ENCODE peak calls at places on chromosomes 16 and 17, in four cellular contexts. B, D, Y and H are unnamed samples.

GRCh38 chr16:86507173-86508027 is 2.9 kb upstream of the FOXF1 start:
- DNase-seq in D (no peak), B (no peak), Y (no peak), H (no peak)

GRCh38 chr16:26051078-26051477 is 359.3 kb downstream of the HS3ST4 start:
- DNase-seq in B (no peak), D (no peak), Y (peak; percentile 15), H (no peak)

GRCh38 chr17:13704333-13704732 is 102.6 kb upstream of the HS3ST3A1 start:
- DNase-seq in Y (no peak), D (no peak), B (no peak), H (no peak)

GRCh38 chr16:2429771-2430663 is 770 bp downstream of the CCNF start:
- DNase-seq in D (peak; percentile 61), B (peak; percentile 31), Y (no peak), H (no peak)

GRCh38 chr17:66730497-66730923 is 104.4 kb upstream of the CACNG5 start:
- DNase-seq in Y (peak; percentile 49), D (no peak), B (no peak), H (no peak)

GRCh38 chr16:25095636-25096035 is 15.9 kb upstream of the LCMT1 start:
- DNase-seq in B (no peak), D (no peak), Y (no peak), H (no peak)

GRCh38 chr17:61409301-61410099 is 9.9 kb downstream of the TBX2 start:
- DNase-seq in Y (no peak), B (peak; percentile 91), D (peak; percentile 50), H (no peak)

GRCh38 chr16:83955218-83956130 is 2.4 kb downstream of the OSGIN1 start:
- DNase-seq in Y (no peak), B (no peak), D (no peak), H (no peak)

GRCh38 chr16:50024207-50024606 is 818 bp upstream of the CNEP1R1 start:
- DNase-seq in D (no peak), B (no peak), Y (no peak), H (no peak)

GRCh38 chr16:23282508-23282907 is 19.6 kb upstream of the SCNN1B start:
- DNase-seq in D (no peak), Y (no peak), B (no peak), H (no peak)

GRCh38 chr17:79707931-79708891 is 22.5 kb upstream of the ENPP7 start:
- DNase-seq in Y (no peak), D (peak; percentile 70), B (peak; percentile 71), H (no peak)

DNA sequence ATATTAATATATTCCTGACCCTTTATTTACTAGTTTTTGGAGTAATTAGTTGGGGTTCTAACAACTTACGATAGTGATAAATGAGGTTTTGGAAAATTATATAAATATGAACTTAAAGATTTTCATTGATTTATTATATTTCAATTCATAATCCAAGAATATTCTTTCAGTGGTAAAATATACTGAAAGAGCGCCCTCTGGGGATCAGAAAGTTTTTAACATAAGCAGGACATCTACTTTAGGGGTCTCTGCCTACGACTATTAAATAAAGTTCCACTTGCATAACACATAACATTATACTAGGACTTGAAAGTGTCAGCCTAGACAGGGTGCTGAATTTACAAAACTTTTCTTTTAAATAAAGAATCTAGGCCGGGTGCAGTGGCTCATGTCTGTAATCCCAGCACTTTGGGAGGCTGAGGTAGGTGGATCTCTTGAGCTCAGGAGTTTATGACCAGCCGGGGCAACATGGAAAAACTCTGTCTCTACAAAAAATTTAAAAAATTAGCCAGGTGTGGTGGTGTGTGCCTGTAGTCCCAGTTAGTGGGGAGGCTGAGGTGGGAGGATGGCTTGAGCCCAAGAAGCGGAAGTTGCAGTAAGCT is 15.6 kb downstream of the RFWD3 start:
- DNase-seq in D (peak; percentile 19), B (peak; percentile 29), Y (no peak), H (no peak)
- TF ChIP-seq KDM1A in D (no peak), B (no peak), Y (no peak), H (no peak)

DNA sequence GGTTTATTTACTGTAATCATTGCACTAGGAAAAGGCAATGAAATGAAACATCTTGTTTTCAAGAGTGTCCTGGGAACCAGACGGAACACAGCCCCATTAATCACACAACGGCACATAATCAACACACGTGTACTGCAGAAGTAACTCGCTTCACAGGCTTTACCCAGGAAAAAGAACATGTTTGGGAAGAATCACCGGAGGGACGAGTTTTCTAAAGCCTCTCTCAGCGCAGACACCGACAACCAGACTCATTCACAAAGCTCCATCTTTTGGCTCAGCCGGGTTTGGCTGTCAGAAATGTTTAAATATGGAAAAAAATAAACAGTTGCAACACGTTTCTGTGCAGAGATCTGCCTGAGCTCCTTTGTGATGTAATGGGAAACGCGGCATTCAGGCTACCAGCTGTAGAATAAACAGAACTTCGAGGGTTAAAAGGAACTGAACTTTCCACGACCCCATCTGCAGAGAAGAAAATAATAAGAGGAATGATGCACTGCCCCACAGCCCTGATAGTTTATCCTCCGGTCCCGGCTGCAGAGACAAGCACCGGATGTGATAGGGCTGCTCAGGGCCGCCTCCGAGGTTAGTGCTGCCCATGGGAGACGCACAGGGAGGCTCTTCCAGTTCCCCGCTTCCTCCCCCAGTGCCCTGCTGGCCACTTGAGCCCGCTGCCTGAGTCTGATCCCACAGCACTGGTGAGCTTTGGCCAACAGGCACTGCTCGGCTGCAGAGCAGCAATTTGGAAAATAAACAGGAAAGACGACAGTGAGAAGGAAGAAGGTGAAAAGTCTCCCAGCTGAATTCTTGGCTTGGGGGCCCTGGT is 119.8 kb downstream of the HIC1 start:
- DNase-seq in Y (no peak), B (no peak), D (no peak), H (no peak)
- TF ChIP-seq KDM1A in Y (no peak), B (no peak), D (no peak), H (no peak)

DNA sequence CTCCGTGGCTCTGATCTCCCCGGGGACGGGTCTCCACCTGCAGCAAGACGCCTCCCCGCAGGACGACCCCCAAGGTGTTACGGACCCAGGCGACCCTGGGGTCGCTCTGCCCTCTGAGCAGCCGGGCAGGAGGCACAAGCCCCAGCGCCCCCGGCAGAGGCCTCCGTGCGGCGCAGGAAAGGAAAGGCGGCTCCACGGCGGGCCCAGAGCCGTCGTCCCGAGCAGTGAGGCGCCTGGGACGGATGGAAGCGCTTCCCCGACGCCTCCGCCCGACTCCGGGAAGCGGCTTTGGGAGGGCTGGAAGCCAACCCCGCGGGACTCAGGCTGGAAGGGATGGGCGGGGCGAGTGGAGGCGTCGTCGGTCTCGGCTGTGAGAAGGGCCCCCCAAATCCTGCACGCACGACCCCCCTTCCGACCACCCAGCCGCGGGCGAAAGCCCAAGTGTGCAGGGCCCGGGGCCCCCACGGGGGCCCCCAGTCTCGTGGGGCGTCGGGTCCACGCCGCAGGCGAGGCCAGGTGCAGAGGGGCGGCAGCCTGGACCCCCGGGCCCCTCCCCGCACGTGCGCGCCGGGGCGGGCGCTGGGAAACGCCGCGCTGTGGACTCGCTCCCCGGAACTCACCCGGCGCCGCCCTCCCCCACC is 32.7 kb upstream of the RPH3AL start:
- DNase-seq in B (peak; percentile 53), Y (no peak), D (no peak), H (no peak)
- TF ChIP-seq KDM1A in B (no peak), Y (no peak), D (no peak), H (no peak)

GRCh38 chr16:56370185-56370584 is 55.2 kb downstream of the AMFR start:
- DNase-seq in Y (no peak), D (no peak), B (no peak), H (no peak)
- TF ChIP-seq KDM1A in Y (no peak), D (no peak), B (no peak), H (no peak)

DNA sequence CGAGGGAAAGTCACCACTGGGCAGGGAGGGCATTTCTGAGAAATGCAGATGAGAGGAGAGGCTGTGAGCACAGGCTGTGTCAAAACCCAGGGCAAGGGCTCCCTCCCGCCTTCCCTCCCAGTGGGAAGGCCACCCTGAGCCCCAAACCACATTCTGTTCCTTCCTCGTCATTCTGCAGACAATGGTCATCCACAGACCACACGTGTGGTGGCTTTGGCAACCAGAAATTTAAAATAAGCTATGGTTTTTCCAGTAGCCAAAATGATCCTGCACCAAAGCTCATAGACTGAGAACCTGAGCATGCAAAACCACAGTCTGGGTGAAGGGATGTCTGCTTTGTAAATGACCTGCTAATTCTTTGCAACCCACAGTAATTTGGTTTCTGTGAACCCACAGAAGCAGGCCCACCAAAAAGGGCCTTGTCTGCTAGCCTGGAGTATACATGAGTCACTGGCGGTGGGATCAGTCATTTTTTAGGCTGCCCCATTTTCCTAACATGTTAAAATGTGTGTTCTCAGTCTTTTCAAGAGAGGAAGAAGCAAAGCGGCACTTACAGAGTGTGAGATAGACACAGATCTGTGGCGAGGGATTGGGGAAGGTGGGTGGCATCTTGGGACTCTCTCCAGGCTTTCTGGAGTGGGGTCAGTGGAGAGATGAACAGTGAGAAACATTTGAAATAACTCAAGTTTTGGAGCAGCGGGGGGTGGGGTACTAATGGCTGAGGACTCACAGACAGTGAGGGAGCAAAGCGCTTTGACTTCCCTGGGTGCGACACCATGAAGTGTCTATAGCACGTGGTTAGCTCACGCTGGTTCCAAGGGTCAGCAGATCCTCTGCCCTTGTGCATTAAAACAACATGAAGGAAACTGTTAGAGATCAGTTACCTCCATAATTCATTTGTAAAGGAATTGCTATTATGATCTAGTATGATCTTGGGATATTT is 20.5 kb downstream of the GRB7 start:
- DNase-seq in Y (no peak), D (no peak), B (no peak), H (peak; percentile 90)
- TF ChIP-seq KDM1A in Y (no peak), D (no peak), B (no peak), H (no peak)

GRCh38 chr16:11180489-11180888 is 75.5 kb downstream of the SOCS1 start:
- DNase-seq in D (no peak), B (no peak), Y (no peak), H (no peak)

GRCh38 chr16:11183035-11183812 is 72.8 kb downstream of the SOCS1 start:
- DNase-seq in D (no peak), B (no peak), Y (no peak), H (peak; percentile 81)

GRCh38 chr16:11181242-11181888 is 74.6 kb downstream of the SOCS1 start:
- DNase-seq in Y (no peak), D (no peak), B (no peak), H (no peak)

GRCh38 chr16:11182381-11182780 is 73.6 kb downstream of the SOCS1 start:
- DNase-seq in D (no peak), Y (no peak), B (no peak), H (no peak)

GRCh38 chr16:11181889-11182279 is 74.1 kb downstream of the SOCS1 start:
- DNase-seq in Y (no peak), D (no peak), B (no peak), H (peak; percentile 64)
- TF ChIP-seq KDM1A in Y (no peak), D (no peak), B (no peak), H (no peak)

GRCh38 chr16:89054261-89054661 is 39.4 kb upstream of the ACSF3 start:
- DNase-seq in B (no peak), D (no peak), Y (no peak), H (no peak)
- TF ChIP-seq KDM1A in B (no peak), D (no peak), Y (no peak), H (no peak)

DNA sequence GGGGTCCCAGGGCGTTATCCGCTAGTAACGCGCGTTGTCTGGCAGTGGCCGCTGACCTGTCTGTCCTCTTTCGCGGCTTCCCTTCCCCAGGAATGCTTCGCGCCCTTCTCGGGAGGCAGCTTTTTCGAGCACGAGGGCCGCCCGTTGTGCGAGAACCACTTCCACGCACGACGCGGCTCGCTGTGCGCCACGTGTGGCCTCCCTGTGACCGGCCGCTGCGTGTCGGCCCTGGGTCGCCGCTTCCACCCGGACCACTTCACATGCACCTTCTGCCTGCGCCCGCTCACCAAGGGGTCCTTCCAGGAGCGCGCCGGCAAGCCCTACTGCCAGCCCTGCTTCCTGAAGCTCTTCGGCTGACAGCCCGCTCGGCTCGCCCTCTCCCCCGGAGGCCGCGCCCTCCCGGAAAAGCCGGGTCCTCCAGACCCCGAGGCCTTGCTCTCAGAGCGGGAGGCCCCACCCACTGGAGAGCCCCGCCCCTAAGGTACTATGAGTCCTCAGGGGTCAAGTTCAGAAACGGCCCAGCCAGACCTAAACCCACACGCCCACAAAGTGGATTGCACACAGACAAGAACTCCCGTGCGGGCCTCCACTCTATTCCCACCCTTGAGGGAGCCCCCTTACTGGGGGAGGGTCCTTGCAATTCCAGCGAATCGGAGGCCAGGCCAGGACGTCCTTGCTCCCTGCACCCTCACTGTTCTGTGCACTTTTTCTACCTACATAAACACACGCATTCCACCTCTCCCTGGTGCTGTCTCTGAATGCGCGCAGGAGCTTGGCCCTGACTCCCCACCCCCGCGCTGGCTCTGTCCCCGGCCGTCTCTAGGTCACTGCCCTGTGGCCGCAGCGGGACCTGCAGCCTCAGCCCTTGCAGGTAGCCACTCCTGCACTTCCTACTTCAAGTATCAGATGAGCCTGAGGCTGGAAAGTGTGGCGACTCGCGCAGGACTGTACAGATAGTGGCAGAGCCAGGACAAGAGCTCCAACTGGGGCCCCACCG is 5.4 kb upstream of the SLC5A2 start:
- DNase-seq in Y (no peak), B (no peak), D (peak; percentile 92), H (no peak)
- TF ChIP-seq KDM1A in Y (no peak), B (no peak), D (no peak), H (no peak)